ENCODE peak calls at places on chromosomes 13 and 19, in ten cellular contexts. N is activated naive CD8-positive, alpha-beta T cell treated with anti-CD3 and anti-CD28 coated beads, Interleukin-2, amount 50 U/mL, for 24 hours; W is T-helper 1 cell; P is left ventricle myocardium inferior; E is stimulated activated CD4-positive, alpha-beta T cell treated with anti-CD3 and anti-CD28 coated beads, Interleukin-2, amount 100 ng/mL, for 48 hours; T is NCI-H748 treated with DMSO at 0.1 percent for 48 hours; B is mucosa of gallbladder; C is astrocyte of the spinal cord; R is omental fat pad; S is NCI-H1105. L is an unnamed sample.

GRCh38 chr19:33825556-33825955 is 28.9 kb downstream of the KCTD15 start:
- DNase-seq in N (no peak), W (no peak), P (no peak), E (no peak), T (no peak), B (no peak), C (no peak), R (no peak), S (no peak), L (no peak)

GRCh38 chr13:62482351-62482750 is 1066.7 kb upstream of the PCDH20 start:
- DNase-seq in N (no peak), W (no peak), P (no peak), E (no peak), T (peak), B (no peak), C (peak), R (no peak), S (peak), L (peak)

GRCh38 chr13:48500652-48501197 is 32.2 kb downstream of the RCBTB2 start:
- DNase-seq in N (no peak), W (no peak), P (no peak), E (no peak), T (no peak), B (no peak), C (peak), R (no peak), S (no peak), L (no peak)

GRCh38 chr19:45311640-45312039 is 11.0 kb downstream of the CKM start:
- DNase-seq in N (no peak), W (no peak), P (no peak), E (no peak), T (no peak), B (no peak), C (no peak), R (no peak), S (no peak), L (no peak)

GRCh38 chr19:45994456-45994988 is 745 bp upstream of the CCDC61 start:
- DNase-seq in N (no peak), W (no peak), P (no peak), E (no peak), T (peak), B (no peak), C (no peak), R (no peak), S (no peak), L (no peak)

GRCh38 chr19:28264556-28264955 is 948.4 kb downstream of the UQCRFS1 start:
- DNase-seq in N (no peak), W (no peak), P (no peak), E (no peak), T (no peak), B (no peak), C (no peak), R (no peak), S (peak), L (no peak)

GRCh38 chr13:113855012-113855921 is 8.6 kb downstream of the GAS6 start:
- DNase-seq in N (no peak), W (no peak), P (peak), E (no peak), T (no peak), B (no peak), C (peak), R (no peak), S (no peak), L (no peak)

GRCh38 chr19:17348700-17349099 is 11.3 kb downstream of the GTPBP3 start:
- DNase-seq in N (no peak), W (no peak), P (peak), E (no peak), T (no peak), B (no peak), C (peak), R (no peak), S (no peak), L (peak)

GRCh38 chr13:100458673-100459072 is 129.9 kb downstream of the GGACT start:
- DNase-seq in N (no peak), W (no peak), P (no peak), E (no peak), T (no peak), B (no peak), C (no peak), R (no peak), S (no peak), L (no peak)

GRCh38 chr13:51844862-51845573 is at the start of gene TMEM272:
- DNase-seq in N (peak), W (peak), P (peak), E (peak), T (peak), B (peak), C (peak), R (peak), S (no peak), L (no peak)

GRCh38 chr19:31173991-31174390 is 175.2 kb downstream of the TSHZ3 start:
- DNase-seq in N (no peak), W (no peak), P (no peak), E (no peak), T (no peak), B (no peak), C (no peak), R (no peak), S (no peak), L (no peak)

GRCh38 chr19:49014870-49015255 is 2.0 kb downstream of the LHB start:
- DNase-seq in N (no peak), W (no peak), P (no peak), E (no peak), T (no peak), B (no peak), C (no peak), R (no peak), S (no peak), L (no peak)

GRCh38 chr13:112184261-112184660 is 117.3 kb downstream of the SOX1 start:
- DNase-seq in N (no peak), W (no peak), P (no peak), E (no peak), T (no peak), B (no peak), C (no peak), R (no peak), S (no peak), L (no peak)

GRCh38 chr13:49354719-49355118 is 89.1 kb downstream of the CAB39L start:
- DNase-seq in N (no peak), W (no peak), P (no peak), E (no peak), T (no peak), B (no peak), C (no peak), R (no peak), S (no peak), L (no peak)

GRCh38 chr13:50250403-50250802 is 235.2 kb downstream of the KCNRG start:
- DNase-seq in N (no peak), W (no peak), P (no peak), E (no peak), T (no peak), B (no peak), C (no peak), R (no peak), S (no peak), L (no peak)

GRCh38 chr19:35056513-35057063 is 15.1 kb downstream of the HPN start:
- DNase-seq in N (no peak), W (no peak), P (no peak), E (no peak), T (no peak), B (no peak), C (no peak), R (no peak), S (no peak), L (no peak)

GRCh38 chr19:13615890-13616289 is 109.6 kb upstream of the CACNA1A start:
- DNase-seq in N (no peak), W (no peak), P (no peak), E (no peak), T (peak), B (no peak), C (peak), R (no peak), S (no peak), L (no peak)

GRCh38 chr13:22196777-22197176 is 525.9 kb downstream of the FGF9 start:
- DNase-seq in N (no peak), W (no peak), P (no peak), E (no peak), T (no peak), B (no peak), C (no peak), R (no peak), S (no peak), L (no peak)

GRCh38 chr13:34340534-34340933 is 522.6 kb downstream of the RFC3 start:
- DNase-seq in N (no peak), W (no peak), P (no peak), E (no peak), T (no peak), B (peak), C (no peak), R (no peak), S (no peak), L (no peak)

GRCh38 chr13:71789952-71790351 is 77.1 kb downstream of the DACH1 start:
- DNase-seq in N (no peak), W (no peak), P (no peak), E (no peak), T (no peak), B (no peak), C (peak), R (no peak), S (no peak), L (no peak)

GRCh38 chr13:44768233-44768632 is 192.1 kb upstream of the TSC22D1 start:
- DNase-seq in N (peak), W (peak), P (no peak), E (peak), T (no peak), B (no peak), C (no peak), R (no peak), S (no peak), L (no peak)

GRCh38 chr13:41900918-41901317 is 60.0 kb downstream of the VWA8 start:
- DNase-seq in N (no peak), W (no peak), P (no peak), E (peak), T (no peak), B (no peak), C (no peak), R (no peak), S (no peak), L (no peak)

L was measured in NCI-H774.